ENCODE peak calls at places on chromosomes 1 and 21, in six cellular contexts. U is neuronal stem cell, T is IMR-90, O is mesenchymal stem cell, N is H1, X is trophoblast cell. Y is an unnamed sample.

GRCh38 chr1:234212764-234213406 is 160.4 kb upstream of the COA6 start:
- DNase-seq in N (no peak), U (no peak), X (peak), O (no peak), T (peak), Y (peak)

GRCh38 chr21:37082375-37082774 is 9.3 kb downstream of the TTC3 start:
- DNase-seq in T (no peak), U (no peak), N (no peak), O (no peak), X (no peak), Y (no peak)

GRCh38 chr1:170063109-170063826 is 11.2 kb downstream of the KIFAP3 start:
- DNase-seq in O (no peak), X (peak), T (peak), N (no peak), U (no peak), Y (no peak)

GRCh38 chr1:9721606-9722377 is 70.3 kb downstream of the PIK3CD start:
- DNase-seq in T (no peak), X (no peak), U (peak), O (peak), N (peak), Y (peak)

GRCh38 chr1:203440780-203441179 is 34.8 kb upstream of the PRELP start:
- DNase-seq in T (peak), U (no peak), X (no peak), N (no peak), O (peak), Y (peak)

GRCh38 chr1:1197551-1198422 is 8.6 kb downstream of the TNFRSF18 start:
- DNase-seq in O (no peak), N (no peak), T (no peak), X (no peak), U (no peak), Y (no peak)

GRCh38 chr1:58249729-58250586 is 296.6 kb downstream of the OMA1 start:
- DNase-seq in N (peak), T (peak), O (peak), X (no peak), U (peak), Y (peak)

GRCh38 chr1:5269901-5270300 is 615.5 kb downstream of the AJAP1 start:
- DNase-seq in O (no peak), X (no peak), U (no peak), N (no peak), T (no peak), Y (no peak)

GRCh38 chr1:245124644-245125043 is 30.1 kb upstream of the KIF26B start:
- DNase-seq in O (no peak), X (no peak), T (no peak), N (no peak), U (no peak), Y (no peak)

GRCh38 chr1:111202707-111203623 is 2.5 kb upstream of the DENND2D start:
- DNase-seq in X (no peak), T (no peak), N (no peak), O (no peak), U (no peak), Y (peak)

GRCh38 chr1:154975409-154976205 is 1.1 kb downstream of the CKS1B start:
- DNase-seq in X (peak), T (peak), O (peak), N (no peak), U (no peak), Y (peak)

GRCh38 chr1:228231192-228231591 is 23.3 kb downstream of the OBSCN start:
- DNase-seq in N (no peak), O (no peak), X (no peak), U (no peak), T (no peak), Y (no peak)

GRCh38 chr1:243745361-243745760 is 104.7 kb downstream of the AKT3 start:
- DNase-seq in X (no peak), T (peak), U (no peak), N (no peak), O (peak), Y (no peak)

GRCh38 chr1:205075642-205076155 is 8.6 kb downstream of the TMEM81 start:
- DNase-seq in T (no peak), X (no peak), N (no peak), U (no peak), O (no peak), Y (no peak)

GRCh38 chr21:34935452-34935851 is 113.7 kb downstream of the RUNX1 start:
- DNase-seq in T (no peak), O (peak), U (no peak), N (no peak), X (no peak), Y (no peak)

GRCh38 chr1:87986154-87986914 is 657.7 kb downstream of the LMO4 start:
- DNase-seq in T (no peak), U (no peak), O (no peak), N (no peak), X (no peak), Y (no peak)

GRCh38 chr1:186374313-186375151 is 521 bp downstream of the TPR start:
- DNase-seq in X (peak), U (peak), T (peak), N (no peak), O (peak), Y (no peak)

GRCh38 chr1:17097787-17098186 is 21.5 kb downstream of the PADI2 start:
- DNase-seq in N (no peak), U (no peak), T (no peak), X (peak), O (no peak), Y (no peak)

GRCh38 chr1:218546314-218546713 is 201.2 kb downstream of the TGFB2 start:
- DNase-seq in T (peak), X (no peak), N (no peak), O (no peak), U (no peak), Y (no peak)

GRCh38 chr1:245301162-245301580 is 146.4 kb downstream of the KIF26B start:
- DNase-seq in O (peak), N (no peak), X (no peak), T (peak), U (no peak), Y (no peak)

GRCh38 chr1:218480691-218481099 is 135.6 kb downstream of the TGFB2 start:
- DNase-seq in O (peak), X (no peak), N (no peak), U (no peak), T (peak), Y (no peak)

GRCh38 chr1:97901017-97901658 is 19.7 kb downstream of the DPYD start:
- DNase-seq in T (peak), N (no peak), O (peak), U (no peak), X (no peak), Y (no peak)

GRCh38 chr21:29359718-29360117 is 61.0 kb downstream of the BACH1 start:
- DNase-seq in N (no peak), U (no peak), X (no peak), T (peak), O (no peak), Y (no peak)

GRCh38 chr1:29824478-29825273 is 588.4 kb downstream of the PTPRU start:
- DNase-seq in X (no peak), T (no peak), O (no peak), U (no peak), N (no peak), Y (no peak)

GRCh38 chr1:119791377-119791776 is 19.9 kb downstream of the REG4 start:
- DNase-seq in O (no peak), U (no peak), N (no peak), X (no peak), T (no peak), Y (peak)

GRCh38 chr1:210826686-210827085 is 307.3 kb downstream of the KCNH1 start:
- DNase-seq in N (no peak), O (no peak), T (no peak), U (no peak), X (no peak), Y (no peak)

GRCh38 chr1:15420853-15421465 is 11.3 kb downstream of the EFHD2 start:
- DNase-seq in O (no peak), U (no peak), T (no peak), X (no peak), N (no peak), Y (no peak)

DNA sequence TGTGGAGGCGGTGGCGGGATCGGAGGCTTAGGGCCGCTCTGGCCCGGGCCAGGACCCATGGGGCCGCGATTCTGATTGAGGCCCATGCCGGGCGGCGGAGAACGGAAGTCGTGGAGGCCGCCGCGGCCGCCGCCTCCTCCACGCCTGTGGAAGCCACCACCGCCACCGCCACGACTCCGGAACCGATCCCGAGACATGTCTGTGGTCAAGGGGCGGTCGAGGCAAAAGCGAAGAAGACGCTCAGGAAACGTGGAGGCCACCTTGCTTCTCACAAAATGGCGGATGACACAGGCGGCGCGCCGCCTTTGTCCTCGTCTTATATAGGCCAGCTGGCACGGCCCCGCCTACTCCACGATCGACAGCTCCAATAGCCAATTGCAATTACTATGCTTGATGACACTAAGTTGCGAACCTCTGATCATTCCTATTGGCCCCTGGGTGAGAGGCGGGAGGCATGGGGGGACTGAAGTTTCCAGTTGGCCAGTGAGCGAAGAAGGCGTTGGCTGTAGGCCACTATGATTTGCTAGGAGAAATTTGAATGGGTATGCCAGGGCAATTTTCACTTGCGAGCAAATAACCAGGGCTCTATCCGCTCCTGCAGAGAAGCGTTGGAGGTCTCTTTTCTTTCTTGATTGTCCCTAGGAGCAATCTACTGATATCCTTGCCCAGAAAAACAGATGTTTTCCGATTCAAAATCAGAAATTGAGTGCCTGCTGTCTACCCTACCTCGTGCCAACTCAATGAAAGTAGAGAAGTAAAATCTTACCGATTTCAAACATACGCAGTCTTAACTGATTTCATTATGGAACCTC is at the start of gene SFPQ:
- DNase-seq in U (peak), T (peak), N (peak), O (peak), X (peak), Y (peak)
- H3K4ac ChIP-seq in U (peak), T (peak), N (peak), O (peak), X (peak), Y (peak)

DNA sequence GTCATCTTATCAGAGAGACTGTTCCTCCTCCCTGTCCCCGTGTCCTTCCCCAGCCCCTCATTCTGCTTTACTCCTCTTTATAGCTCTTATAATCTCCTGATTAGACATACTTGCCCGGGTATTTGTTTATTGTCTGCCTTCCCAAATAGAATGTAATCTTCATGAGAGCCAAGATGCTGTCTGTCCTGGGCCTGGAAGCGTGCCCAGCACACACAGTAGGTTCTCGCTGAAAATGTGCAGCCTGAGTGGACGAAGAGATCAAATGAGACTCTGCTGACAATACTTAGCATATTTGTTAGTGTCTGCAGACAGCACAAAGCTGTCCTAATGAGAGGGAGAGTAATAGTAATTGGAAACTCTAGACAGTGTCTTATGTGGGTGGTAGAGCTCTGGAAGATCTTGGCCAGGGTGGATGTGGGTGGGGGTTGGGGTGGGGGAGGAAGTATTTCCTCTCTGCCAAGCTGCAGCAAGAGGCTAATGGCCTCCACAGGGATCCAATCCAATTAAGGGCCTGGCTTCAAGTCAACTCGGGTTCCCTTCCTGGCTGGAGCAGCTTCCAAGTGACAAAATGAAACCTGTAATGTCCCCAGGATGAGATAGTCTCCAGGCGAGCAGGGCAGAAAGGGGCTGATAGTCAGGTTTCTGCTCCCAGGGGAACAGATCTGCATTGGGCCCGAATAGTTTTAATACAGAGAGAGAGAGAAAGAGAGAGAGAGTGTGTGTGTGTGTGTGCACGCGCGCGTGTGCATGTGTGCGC is 9.4 kb upstream of the CLIC4 start:
- DNase-seq in U (no peak), X (no peak), N (no peak), T (peak), O (peak), Y (peak)
- H3K4me3 ChIP-seq in U (no peak), X (no peak), N (no peak), T (no peak), O (no peak), Y (no peak)

DNA sequence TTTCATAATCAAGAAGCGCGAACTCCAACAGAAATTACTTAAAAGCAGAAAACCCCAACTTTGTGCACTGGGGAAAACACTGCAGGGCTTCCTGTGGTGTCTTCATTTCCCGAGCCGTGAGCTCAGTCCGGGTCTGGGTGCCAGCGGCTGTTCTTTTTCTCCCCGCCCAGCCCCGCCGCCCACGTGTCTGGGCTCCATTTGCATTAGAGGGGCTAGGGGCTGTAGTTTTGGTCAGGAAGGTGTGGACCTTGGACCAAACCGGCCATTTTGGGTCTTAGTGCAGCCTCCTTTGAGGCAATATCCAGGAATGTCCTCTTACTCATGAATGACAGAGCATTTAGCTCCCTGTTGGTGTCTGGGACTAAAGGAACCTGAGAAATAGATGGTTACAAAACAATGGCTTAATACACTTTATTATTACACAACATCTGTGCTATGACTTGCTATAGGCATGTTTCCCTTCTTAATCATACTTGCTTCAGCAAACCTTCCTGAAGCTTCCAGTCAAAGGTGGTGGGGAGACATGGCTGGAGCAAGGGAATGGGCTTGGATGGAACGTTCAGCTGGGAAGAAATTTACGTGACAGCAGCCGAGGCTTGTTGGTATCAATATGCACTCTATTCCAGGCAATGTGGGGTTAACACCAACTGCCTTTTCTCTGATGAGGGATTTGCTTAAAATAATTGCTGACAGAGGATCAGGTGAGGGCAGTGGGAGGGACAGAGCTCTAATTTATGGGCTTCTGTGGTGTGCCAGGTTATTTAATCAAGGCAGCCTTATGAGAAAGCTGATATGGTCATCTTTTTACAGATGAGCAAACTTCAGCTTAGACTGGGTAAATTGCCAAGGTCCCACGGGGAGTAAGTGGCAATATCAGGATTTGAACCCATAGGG is 1.1 kb downstream of the AGTRAP start:
- DNase-seq in X (peak), T (peak), U (no peak), O (peak), N (no peak), Y (peak)
- H3K27ac ChIP-seq in X (no peak), T (peak), U (peak), O (peak), N (peak), Y (peak)

GRCh38 chr1:161158316-161159016 is 834 bp upstream of the USP21 start:
- DNase-seq in T (no peak), N (no peak), X (no peak), O (no peak), U (no peak), Y (no peak)

GRCh38 chr1:161159087-161159914 is at the start of gene USP21:
- DNase-seq in N (peak), T (peak), O (peak), X (peak), U (peak), Y (peak)

GRCh38 chr1:161157867-161158266 is 1.4 kb upstream of the USP21 start:
- DNase-seq in X (no peak), N (no peak), U (no peak), O (no peak), T (no peak), Y (no peak)

DNA sequence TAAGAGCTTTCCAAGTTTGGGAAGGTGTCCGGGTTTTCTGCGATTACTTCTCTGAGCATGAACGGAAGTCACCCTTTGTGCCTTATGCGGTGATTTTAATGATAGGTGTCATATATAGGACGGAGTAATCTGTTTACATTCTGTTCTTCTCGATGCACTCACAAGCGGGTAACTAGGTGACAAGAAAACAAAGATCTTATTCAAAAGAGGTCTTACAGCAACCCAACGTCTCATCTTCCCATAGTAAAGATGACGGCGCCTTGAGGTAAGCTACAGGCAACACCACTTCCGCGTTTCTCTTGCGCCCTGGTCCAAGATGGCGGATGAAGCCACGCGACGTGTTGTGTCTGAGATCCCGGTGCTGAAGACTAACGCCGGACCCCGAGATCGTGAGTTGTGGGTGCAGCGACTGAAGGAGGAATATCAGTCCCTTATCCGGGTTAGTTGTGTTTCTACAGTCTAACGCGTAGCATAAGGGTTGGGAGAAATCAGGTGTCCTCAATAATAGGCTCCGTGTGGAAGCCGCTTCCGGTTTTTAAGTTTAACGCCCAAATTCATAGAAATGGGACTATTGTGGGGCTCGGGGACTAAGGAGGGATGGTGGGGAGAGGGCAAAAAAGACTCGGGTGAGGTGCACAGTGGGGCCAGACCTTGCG is at the start of gene UFC1:
- DNase-seq in X (peak), N (no peak), O (peak), T (peak), U (peak), Y (peak)
- H3K4ac ChIP-seq in X (peak), N (peak), O (peak), T (peak), U (no peak), Y (peak)

DNA sequence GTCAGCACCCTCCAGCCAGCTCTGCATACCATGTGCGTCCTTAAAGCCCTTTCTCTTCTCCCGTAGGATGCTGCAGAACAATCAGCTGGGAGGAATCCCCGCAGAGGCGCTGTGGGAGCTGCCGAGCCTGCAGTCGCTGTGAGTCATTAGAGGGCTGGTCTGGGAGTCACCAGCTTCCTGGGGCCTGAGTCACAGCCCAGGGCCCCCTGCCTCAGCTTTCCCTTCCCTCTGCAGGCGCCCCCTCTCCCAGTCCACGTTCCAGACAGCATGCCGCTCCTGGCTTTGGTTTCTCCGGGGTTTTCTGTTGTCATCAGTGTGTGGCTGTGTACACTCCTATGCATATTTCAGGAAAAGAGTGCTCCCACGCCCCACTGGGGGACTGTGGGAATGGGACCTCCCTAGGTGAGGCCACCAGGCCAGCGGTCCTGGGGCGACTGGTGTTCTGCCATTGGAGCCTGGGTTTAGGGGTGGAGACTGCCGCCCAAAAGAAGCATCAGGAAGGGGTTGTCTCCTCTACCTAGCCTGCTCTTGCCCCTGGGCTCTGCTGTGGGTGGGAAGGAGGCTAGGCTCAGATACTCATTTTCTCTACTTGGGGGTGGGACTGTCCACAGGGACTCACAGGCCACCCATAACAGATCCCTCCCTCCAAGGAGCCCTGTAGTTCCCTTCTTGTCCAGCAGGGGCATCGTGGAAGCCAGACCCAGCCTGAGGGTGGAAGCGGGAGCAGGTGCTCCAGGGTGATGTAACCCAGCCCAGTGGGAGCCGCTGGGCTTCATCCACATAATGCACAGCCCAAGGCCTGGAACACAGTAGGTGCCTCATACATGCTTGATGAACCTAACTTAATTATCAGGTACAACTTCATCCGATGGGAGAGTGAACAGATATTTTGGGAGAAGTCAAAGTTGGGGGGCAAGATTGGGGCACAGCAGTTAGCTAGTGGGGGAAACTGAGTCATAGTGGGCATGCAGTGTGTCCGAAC is 42.5 kb downstream of the LGR6 start:
- DNase-seq in U (peak), N (peak), X (peak), O (peak), T (peak), Y (peak)
- H3K4me3 ChIP-seq in U (no peak), N (no peak), X (no peak), O (no peak), T (no peak), Y (no peak)

Y was measured in mesendoderm.